ENCODE peak calls at places on chromosomes 4 and X, in seven cellular contexts. O, G, C, H, W, L and M are unnamed samples.

GRCh38 chrX:37787353-37787869 is 7.6 kb downstream of the CYBB start:
- DNase-seq in G (no peak), C (no peak), O (no peak), W (no peak), H (peak; percentile 86), L (no peak), M (no peak)

GRCh38 chr4:8390604-8391003 is 49.9 kb downstream of the ACOX3 start:
- DNase-seq in W (no peak), H (no peak), G (no peak), C (no peak), L (no peak), O (no peak), M (no peak)

GRCh38 chrX:95076449-95076848 is 1402.4 kb downstream of the FAM133A start:
- DNase-seq in C (no peak), W (no peak), G (no peak), L (no peak), H (peak; percentile 69), O (no peak), M (peak; percentile 1)

GRCh38 chrX:9340619-9341304 is 124.1 kb upstream of the TBL1X start:
- DNase-seq in W (no peak), L (no peak), O (peak; percentile 20), C (peak; percentile 70), G (peak; percentile 78), H (peak; percentile 53), M (no peak)

GRCh38 chr4:175891863-175892262 is 79.8 kb upstream of the GPM6A start:
- DNase-seq in H (peak; percentile 42), G (no peak), L (no peak), C (no peak), O (no peak), W (no peak), M (no peak)

GRCh38 chrX:149312936-149313432 is 192.1 kb downstream of the IDS start:
- DNase-seq in C (no peak), W (no peak), L (no peak), O (no peak), G (no peak), H (no peak), M (no peak)

GRCh38 chr4:10108818-10109783 is 7.5 kb downstream of the WDR1 start:
- DNase-seq in C (no peak), H (no peak), W (peak; percentile 16), O (no peak), G (no peak), L (no peak), M (no peak)

GRCh38 chr4:106444557-106444956 is 76.0 kb upstream of the GIMD1 start:
- DNase-seq in H (no peak), O (peak; percentile 5), C (no peak), G (no peak), L (no peak), W (no peak), M (peak; percentile 26)

GRCh38 chrX:48025561-48025960 is 18.8 kb downstream of the SPACA5 start:
- DNase-seq in L (no peak), C (no peak), G (peak; percentile 41), H (peak; percentile 86), O (peak; percentile 63), W (peak; percentile 12), M (peak; percentile 54)

GRCh38 chr4:6844986-6845385 is 62.5 kb downstream of the KIAA0232 start:
- DNase-seq in G (no peak), O (no peak), W (no peak), L (no peak), C (no peak), H (no peak), M (no peak)

GRCh38 chr4:3680656-3681055 is 85.5 kb upstream of the ADRA2C start:
- DNase-seq in G (no peak), H (no peak), L (no peak), O (no peak), W (no peak), C (peak; percentile 40), M (no peak)

GRCh38 chr4:32135642-32136041 is 1415.5 kb downstream of the PCDH7 start:
- DNase-seq in H (no peak), G (no peak), W (no peak), L (no peak), O (no peak), C (no peak), M (no peak)

GRCh38 chrX:72308566-72309296 is 3.0 kb upstream of the CITED1 start:
- DNase-seq in O (peak; percentile 63), H (no peak), G (peak; percentile 59), C (peak; percentile 64), W (no peak), L (no peak), M (peak; percentile 63)

GRCh38 chr4:150302553-150302952 is 224.3 kb downstream of the DCLK2 start:
- DNase-seq in G (no peak), C (no peak), W (no peak), O (peak; percentile 91), H (no peak), L (no peak), M (peak; percentile 96)

GRCh38 chr4:11037637-11038036 is 353.1 kb upstream of the CLNK start:
- DNase-seq in W (no peak), G (no peak), O (no peak), C (no peak), H (no peak), L (peak; percentile 74), M (no peak)

GRCh38 chr4:182190306-182190705 is 52.9 kb upstream of the TENM3 start:
- DNase-seq in G (no peak), H (no peak), W (no peak), L (no peak), O (no peak), C (no peak), M (no peak)

GRCh38 chrX:30593435-30594200 is 16.1 kb upstream of the TASL start:
- DNase-seq in L (no peak), O (no peak), C (no peak), G (no peak), W (no peak), H (peak; percentile 60), M (no peak)

GRCh38 chr4:8672486-8672885 is 79.9 kb downstream of the CPZ start:
- DNase-seq in G (no peak), L (no peak), H (no peak), W (no peak), C (no peak), O (no peak), M (no peak)

GRCh38 chr4:16029329-16029728 is 54.5 kb downstream of the PROM1 start:
- DNase-seq in C (no peak), H (no peak), G (no peak), W (no peak), L (no peak), O (no peak), M (peak; percentile 81)

GRCh38 chr4:41064953-41065352 is 149.4 kb downstream of the APBB2 start:
- DNase-seq in G (no peak), H (no peak), L (no peak), O (no peak), W (no peak), C (no peak), M (no peak)

GRCh38 chr4:133452669-133453068 is 303.6 kb downstream of the PCDH10 start:
- DNase-seq in C (no peak), W (no peak), G (no peak), H (no peak), L (no peak), O (peak; percentile 41), M (no peak)

DNA sequence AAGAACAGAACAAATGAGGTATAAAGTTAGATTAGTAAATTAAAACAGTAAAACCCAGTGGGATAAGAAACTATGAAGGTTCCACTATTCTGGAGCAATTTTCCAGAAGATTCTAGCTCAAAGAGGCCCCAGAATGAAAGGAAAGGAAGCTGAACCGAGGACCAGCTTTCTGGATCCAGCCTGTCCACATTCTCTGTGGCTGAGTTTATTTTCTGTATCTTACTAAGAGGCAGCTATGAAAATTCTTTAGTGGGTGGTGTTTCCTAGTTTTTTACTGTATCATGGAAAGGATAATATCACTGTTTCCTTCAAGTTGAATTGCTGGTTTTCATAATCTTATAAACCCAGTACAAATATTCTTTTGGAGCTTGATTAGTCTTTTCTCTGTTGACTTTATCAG is 11.8 kb downstream of the DAPP1 start:
- DNase-seq in C (no peak), H (no peak), O (no peak), G (no peak), W (no peak), L (no peak), M (no peak)
- H3K27ac ChIP-seq in C (peak overlapping the region; percentile 6), H (no peak overlapping the region), O (no peak overlapping the region), G (no peak overlapping the region), W (no peak overlapping the region), L (no peak overlapping the region), M (no peak overlapping the region)

GRCh38 chr4:183798249-183798920 is 106.7 kb upstream of the STOX2 start:
- DNase-seq in H (no peak), G (no peak), O (no peak), L (no peak), W (no peak), C (no peak), M (no peak)

GRCh38 chr4:183797445-183798248 is 107.5 kb upstream of the STOX2 start:
- DNase-seq in L (no peak), C (no peak), O (peak; percentile 14), G (peak; percentile 70), W (no peak), H (no peak), M (no peak)

GRCh38 chr4:183801460-183802168 is 103.5 kb upstream of the STOX2 start:
- DNase-seq in C (no peak), L (no peak), O (no peak), H (no peak), G (peak; percentile 84), W (no peak), M (no peak)

GRCh38 chr4:183797041-183797444 is 108.1 kb upstream of the STOX2 start:
- DNase-seq in G (peak; percentile 74), W (no peak), C (no peak), H (no peak), L (no peak), O (no peak), M (no peak)

DNA sequence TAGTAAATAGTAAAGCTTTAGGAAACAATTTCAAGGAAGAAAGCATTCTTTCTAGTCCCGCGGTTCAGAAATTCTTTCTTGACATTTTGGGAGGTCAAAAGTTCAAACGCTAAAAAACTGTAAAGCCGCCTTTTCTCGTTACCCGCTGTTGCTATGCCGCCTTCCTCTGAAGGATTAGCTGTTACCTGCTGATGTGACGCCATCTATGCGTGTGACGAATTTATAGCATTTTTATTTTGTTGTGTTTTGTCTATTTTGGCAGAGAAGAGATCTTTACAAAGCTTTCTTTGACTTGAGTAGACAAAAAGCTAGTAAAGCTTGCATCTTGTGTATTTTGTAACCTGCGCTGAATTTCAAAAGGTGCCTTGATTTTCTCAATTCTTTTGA is 106.2 kb upstream of the STOX2 start:
- DNase-seq in C (no peak), L (no peak), W (no peak), O (no peak), G (no peak), H (no peak), M (no peak)
- H3K27me3 ChIP-seq in C (no peaks in the 10 kb centered on the region), L (peaks cover 65% of the 10 kb centered on the region), W (peaks cover 11% of the 10 kb centered on the region), O (peaks cover 43% of the 10 kb centered on the region), G (no peaks in the 10 kb centered on the region), H (no peaks in the 10 kb centered on the region), M (peaks cover 31% of the 10 kb centered on the region)

DNA sequence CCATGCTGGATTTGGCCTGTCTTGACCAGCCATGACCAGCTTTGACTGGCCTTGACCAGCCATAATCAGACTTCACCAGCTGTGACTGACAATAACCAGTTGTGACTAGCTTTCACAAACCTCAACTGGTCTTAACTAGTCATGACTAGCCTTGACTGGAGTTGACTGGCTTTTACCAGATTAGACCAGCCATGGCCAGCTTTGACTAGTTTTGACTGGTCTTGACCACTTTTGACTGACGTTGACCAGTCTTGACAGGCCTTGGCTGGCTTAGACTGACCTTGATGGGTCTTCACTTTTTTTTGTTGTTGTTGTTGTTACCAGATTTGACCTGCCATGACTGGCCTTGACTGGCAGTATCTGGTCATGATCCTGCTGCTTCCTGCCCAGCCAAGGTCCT is 67.4 kb downstream of the RLIM start:
- DNase-seq in G (no peak), W (no peak), H (no peak), C (no peak), O (no peak), L (no peak), M (no peak)
- H3K27ac ChIP-seq in G (no peak overlapping the region), W (no peak overlapping the region), H (no peak overlapping the region), C (no peak overlapping the region), O (no peak overlapping the region), L (no peak overlapping the region), M (no peak overlapping the region)

GRCh38 chrX:124342174-124342867 is 4.0 kb upstream of the SH2D1A start:
- DNase-seq in G (no peak), O (no peak), L (no peak), H (no peak), W (no peak), C (no peak), M (no peak)
- H3K27me3 ChIP-seq in G (no peaks in the 10 kb centered on the region), O (no peaks in the 10 kb centered on the region), L (no peaks in the 10 kb centered on the region), H (no peaks in the 10 kb centered on the region), W (no peaks in the 10 kb centered on the region), C (no peaks in the 10 kb centered on the region), M (no peaks in the 10 kb centered on the region)